ENCODE peak calls at places on chromosomes 1 and 21, in eight cellular contexts. B, Y, X, E, U, P, O and K are unnamed samples. For H3K4me1, the result is how much of the 10 kb centered on the place peaks cover.

GRCh38 chr1:202124107-202124506 is 1.4 kb downstream of the GPR37L1 start:
- DNase-seq in B (no peak), Y (no peak), X (no peak), E (no peak), U (no peak), P (no peak), O (no peak), K (no peak)

GRCh38 chr21:33924079-33924765 is 8.6 kb upstream of the ATP5PO start:
- DNase-seq in B (peak), Y (peak), X (peak), E (peak), U (peak), P (peak), O (peak), K (peak)

GRCh38 chr21:36330904-36331303 is 10.9 kb downstream of the MORC3 start:
- DNase-seq in B (no peak), Y (peak), X (peak), E (peak), U (no peak), P (no peak), O (peak), K (peak)

GRCh38 chr1:81760487-81761097 is 40.1 kb upstream of the ADGRL2 start:
- DNase-seq in B (no peak), Y (no peak), X (no peak), E (no peak), U (no peak), P (no peak), O (no peak), K (no peak)

GRCh38 chr1:235270625-235271024 is 57.4 kb downstream of the ARID4B start:
- DNase-seq in B (no peak), Y (no peak), X (peak), E (no peak), U (no peak), P (no peak), O (no peak), K (no peak)

GRCh38 chr21:37642493-37642892 is 273.8 kb downstream of the KCNJ6 start:
- DNase-seq in B (no peak), Y (no peak), X (peak), E (no peak), U (no peak), P (no peak), O (no peak), K (peak)

GRCh38 chr1:206419250-206419649 is 51.0 kb upstream of the IKBKE start:
- DNase-seq in B (no peak), Y (no peak), X (peak), E (no peak), U (no peak), P (no peak), O (no peak), K (no peak)

GRCh38 chr1:14517813-14518180 is 80.7 kb upstream of the KAZN start:
- DNase-seq in B (no peak), Y (no peak), X (no peak), E (no peak), U (no peak), P (no peak), O (no peak), K (no peak)

GRCh38 chr1:165949335-165950130 is 122.1 kb downstream of the UCK2 start:
- DNase-seq in B (peak), Y (no peak), X (peak), E (no peak), U (no peak), P (no peak), O (no peak), K (no peak)

GRCh38 chr1:232227171-232227740 is 402.7 kb downstream of the SIPA1L2 start:
- DNase-seq in B (peak), Y (no peak), X (peak), E (no peak), U (no peak), P (no peak), O (peak), K (no peak)

GRCh38 chr1:207049974-207050391 is 1.0 kb downstream of the YOD1 start:
- DNase-seq in B (peak), Y (no peak), X (peak), E (no peak), U (no peak), P (no peak), O (peak), K (peak)

GRCh38 chr1:65904681-65905083 is 112.0 kb downstream of the PDE4B start:
- DNase-seq in B (no peak), Y (no peak), X (peak), E (no peak), U (no peak), P (no peak), O (no peak), K (no peak)

GRCh38 chr1:235954306-235955283 is 87.9 kb upstream of the LYST start:
- DNase-seq in B (no peak), Y (no peak), X (no peak), E (peak), U (peak), P (no peak), O (no peak), K (peak)

GRCh38 chr1:203045821-203046594 is 19.7 kb downstream of the PPFIA4 start:
- DNase-seq in B (no peak), Y (no peak), X (no peak), E (no peak), U (no peak), P (peak), O (peak), K (no peak)

GRCh38 chr1:197146108-197147095 is at the start of gene ASPM:
- DNase-seq in B (peak), Y (peak), X (peak), E (peak), U (peak), P (peak), O (peak), K (peak)

GRCh38 chr1:197149340-197149739 is 2.9 kb upstream of the ASPM start:
- DNase-seq in B (no peak), Y (no peak), X (no peak), E (no peak), U (no peak), P (no peak), O (no peak), K (no peak)

GRCh38 chr1:197150336-197151005 is 4.0 kb upstream of the ASPM start:
- DNase-seq in B (no peak), Y (no peak), X (no peak), E (no peak), U (no peak), P (no peak), O (no peak), K (no peak)

GRCh38 chr1:197152662-197153061 is 6.2 kb upstream of the ASPM start:
- DNase-seq in B (no peak), Y (no peak), X (no peak), E (no peak), U (no peak), P (no peak), O (no peak), K (no peak)

GRCh38 chr1:197151185-197151584 is 4.7 kb upstream of the ASPM start:
- DNase-seq in B (no peak), Y (no peak), X (no peak), E (no peak), U (no peak), P (no peak), O (no peak), K (no peak)
- H3K4me1 ChIP-seq in B (under half), Y (under half), X (under half), E (under half), U (under half), P (under half), O (under half), K (under half)

GRCh38 chr1:53948291-53948690 is 2.1 kb downstream of the LRRC42 start:
- DNase-seq in B (no peak), Y (no peak), X (no peak), E (no peak), U (no peak), P (no peak), O (no peak), K (no peak)

GRCh38 chr1:53949023-53949611 is 3.0 kb downstream of the LRRC42 start:
- DNase-seq in B (peak), Y (peak), X (peak), E (no peak), U (no peak), P (no peak), O (peak), K (peak)

GRCh38 chr1:53945433-53946251 is at the start of gene IFT25:
- DNase-seq in B (peak), Y (peak), X (peak), E (peak), U (peak), P (peak), O (peak), K (peak)

GRCh38 chr1:53946252-53947171 is at the start of gene LRRC42:
- DNase-seq in B (no peak), Y (peak), X (no peak), E (no peak), U (no peak), P (no peak), O (no peak), K (peak)

GRCh38 chr1:53947172-53947835 is 1.2 kb downstream of the LRRC42 start:
- DNase-seq in B (no peak), Y (no peak), X (peak), E (no peak), U (no peak), P (no peak), O (no peak), K (no peak)
- H3K4me1 ChIP-seq in B (under half), Y (under half), X (under half), E (half or more), U (under half), P (under half), O (under half), K (under half)

GRCh38 chr1:7743346-7743745 is 27.8 kb upstream of the VAMP3 start:
- DNase-seq in B (no peak), Y (no peak), X (no peak), E (no peak), U (no peak), P (no peak), O (no peak), K (no peak)
- H3K4me1 ChIP-seq in B (under half), Y (under half), X (under half), E (under half), U (under half), P (under half), O (under half), K (under half)

DNA sequence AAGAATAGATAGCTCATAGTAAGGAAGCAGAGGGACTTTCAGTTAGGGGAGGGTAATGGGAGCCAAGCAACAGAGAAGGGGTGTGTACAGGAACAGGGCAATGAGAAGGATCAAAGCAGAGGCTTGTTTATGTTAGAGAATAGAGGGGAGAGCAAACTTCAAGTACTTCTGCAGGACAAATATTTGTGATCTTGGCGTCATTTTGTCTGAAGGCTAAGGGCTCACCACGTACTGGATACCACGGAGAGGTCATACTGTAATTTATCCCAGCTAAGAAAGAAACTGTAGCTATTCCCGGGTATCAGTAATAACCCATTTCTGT is 136.6 kb downstream of the RWDD3 start:
- DNase-seq in B (no peak), Y (no peak), X (no peak), E (no peak), U (no peak), P (no peak), O (no peak), K (no peak)
- H3K4me1 ChIP-seq in B (under half), Y (under half), X (under half), E (under half), U (under half), P (under half), O (under half), K (under half)